ENCODE peak calls at places on chromosomes 5 and 9, in nine cellular contexts. H, T, E, X, C, A, L, U and I are unnamed samples.
A peak's percentile ranks its signal among the peaks of the same experiment; 100 is the strongest.

GRCh38 chr5:148011407-148012124 is 52.2 kb upstream of the SPINK5 start:
- DNase-seq in A (no peak), X (no peak), C (no peak), T (no peak), L (no peak), U (no peak), H (no peak), E (no peak), I (no peak)

GRCh38 chr5:58040044-58040443 is 419.8 kb downstream of the PLK2 start:
- DNase-seq in T (no peak), E (no peak), L (no peak), H (no peak), X (no peak), C (no peak), A (no peak), U (no peak), I (no peak)

GRCh38 chr5:115461506-115462290 is 82.9 kb downstream of the FEM1C start:
- DNase-seq in T (no peak), L (no peak), A (no peak), C (no peak), U (no peak), X (peak; percentile 5), E (no peak), H (peak; percentile 49), I (no peak)

GRCh38 chr9:12851331-12851730 is 76.5 kb downstream of the LURAP1L start:
- DNase-seq in X (no peak), H (no peak), C (no peak), A (no peak), L (no peak), U (no peak), E (no peak), T (no peak), I (no peak)

GRCh38 chr9:35070823-35071813 is 1.3 kb downstream of the VCP start:
- DNase-seq in L (peak; percentile 40), H (no peak), U (no peak), E (no peak), C (no peak), T (no peak), A (no peak), X (no peak), I (no peak)

GRCh38 chr5:55600536-55601208 is 65.9 kb upstream of the PLPP1 start:
- DNase-seq in X (no peak), C (no peak), H (peak; percentile 74), T (peak; percentile 41), L (peak; percentile 43), U (no peak), A (no peak), E (no peak), I (no peak)

GRCh38 chr9:109449036-109449798 is 48.9 kb downstream of the PTPN3 start:
- DNase-seq in E (no peak), A (no peak), X (no peak), U (no peak), C (no peak), H (no peak), L (no peak), T (no peak), I (no peak)

GRCh38 chr9:109190151-109190550 is 23.1 kb upstream of the FRRS1L start:
- DNase-seq in U (no peak), H (no peak), X (no peak), C (no peak), A (no peak), E (no peak), L (no peak), T (no peak), I (no peak)

GRCh38 chr9:38347946-38348345 is 44.6 kb upstream of the ALDH1B1 start:
- DNase-seq in T (peak; percentile 9), X (no peak), E (no peak), U (no peak), A (no peak), L (no peak), C (peak; percentile 16), H (no peak), I (no peak)

GRCh38 chr9:92242115-92242778 is 51.2 kb downstream of the IARS1 start:
- DNase-seq in A (no peak), E (no peak), C (no peak), H (no peak), T (no peak), U (no peak), L (no peak), X (no peak), I (no peak)

GRCh38 chr9:134101623-134102149 is 33.9 kb upstream of the BRD3 start:
- DNase-seq in X (no peak), L (no peak), E (no peak), U (no peak), T (no peak), C (no peak), A (no peak), H (no peak), I (no peak)

GRCh38 chr5:80204808-80205614 is 50.8 kb downstream of the SERINC5 start:
- DNase-seq in H (no peak), L (no peak), T (peak; percentile 38), X (no peak), U (no peak), C (no peak), E (no peak), A (no peak), I (no peak)

GRCh38 chr5:56734066-56734766 is 81.1 kb upstream of the MAP3K1 start:
- DNase-seq in L (no peak), C (no peak), A (no peak), U (no peak), H (no peak), E (no peak), T (no peak), X (no peak), I (no peak)

GRCh38 chr5:79357401-79357800 is 121.5 kb downstream of the JMY start:
- DNase-seq in C (no peak), A (no peak), X (no peak), L (no peak), T (no peak), H (no peak), U (no peak), E (no peak), I (no peak)

GRCh38 chr5:142747034-142747433 is 23.1 kb upstream of the ARHGAP26 start:
- DNase-seq in H (no peak), X (no peak), T (no peak), C (no peak), L (no peak), U (no peak), E (no peak), A (no peak), I (no peak)

GRCh38 chr9:37329576-37329975 is 92.9 kb upstream of the GRHPR start:
- DNase-seq in X (no peak), E (no peak), A (no peak), L (no peak), T (no peak), U (no peak), C (no peak), H (no peak), I (no peak)

GRCh38 chr5:140145818-140146522 is 20.2 kb downstream of the IGIP start:
- DNase-seq in C (peak; percentile 83), U (no peak), E (peak; percentile 71), A (no peak), X (peak; percentile 41), L (peak; percentile 83), T (peak; percentile 76), H (no peak), I (peak; percentile 9)